ENCODE peak calls at places on chromosomes 12 and 14, in six cellular contexts. One of them, this sample, is unnamed.
A peak's percentile ranks its signal among the peaks of the same experiment; 100 is the strongest.

GRCh38 chr12:130700492-130701401 is 15.4 kb downstream of the RIMBP2 start:
- DNase-seq in mesendoderm: no peak
- DNase-seq in IMR-90: no peak
- DNase-seq in mesenchymal stem cell: no peak
- DNase-seq in H1: peak; percentile 42
- DNase-seq in neuronal stem cell: no peak
- DNase-seq in this sample: peak; percentile 23

GRCh38 chr14:76720382-76720813 is 40.9 kb upstream of the VASH1 start:
- DNase-seq in mesendoderm: peak; percentile 71
- DNase-seq in IMR-90: peak; percentile 38
- DNase-seq in mesenchymal stem cell: peak; percentile 67
- DNase-seq in H1: no peak
- DNase-seq in neuronal stem cell: peak; percentile 30
- DNase-seq in this sample: peak; percentile 61

GRCh38 chr12:10365716-10366433 is 24.0 kb downstream of the KLRK1 start:
- DNase-seq in mesendoderm: peak; percentile 42
- DNase-seq in IMR-90: peak; percentile 33
- DNase-seq in mesenchymal stem cell: peak; percentile 46
- DNase-seq in H1: no peak
- DNase-seq in neuronal stem cell: no peak
- DNase-seq in this sample: no peak

GRCh38 chr12:92550661-92551060 is 152.1 kb upstream of the PLEKHG7 start:
- DNase-seq in mesendoderm: no peak
- DNase-seq in IMR-90: no peak
- DNase-seq in mesenchymal stem cell: no peak
- DNase-seq in H1: no peak
- DNase-seq in neuronal stem cell: no peak
- DNase-seq in this sample: no peak

GRCh38 chr12:77710209-77710608 is 120.5 kb upstream of the NAV3 start:
- DNase-seq in mesendoderm: no peak
- DNase-seq in IMR-90: no peak
- DNase-seq in mesenchymal stem cell: no peak
- DNase-seq in H1: no peak
- DNase-seq in neuronal stem cell: no peak
- DNase-seq in this sample: no peak

GRCh38 chr14:103597623-103598372 is 31.2 kb upstream of the KLC1 start:
- DNase-seq in mesendoderm: peak; percentile 42
- DNase-seq in IMR-90: peak; percentile 95
- DNase-seq in mesenchymal stem cell: peak; percentile 87
- DNase-seq in H1: no peak
- DNase-seq in neuronal stem cell: no peak
- DNase-seq in this sample: no peak

GRCh38 chr14:24351517-24351916 is 11.7 kb upstream of the RIPK3 start:
- DNase-seq in mesendoderm: no peak
- DNase-seq in IMR-90: peak; percentile 43
- DNase-seq in mesenchymal stem cell: peak; percentile 56
- DNase-seq in H1: no peak
- DNase-seq in neuronal stem cell: no peak
- DNase-seq in this sample: no peak

GRCh38 chr12:54984602-54985376 is at the start of gene TESPA1:
- DNase-seq in mesendoderm: peak; percentile 8
- DNase-seq in IMR-90: no peak
- DNase-seq in mesenchymal stem cell: no peak
- DNase-seq in H1: no peak
- DNase-seq in neuronal stem cell: no peak
- DNase-seq in this sample: no peak

GRCh38 chr12:122350444-122350843 is 72.0 kb downstream of the CLIP1 start:
- DNase-seq in mesendoderm: no peak
- DNase-seq in IMR-90: peak; percentile 75
- DNase-seq in mesenchymal stem cell: no peak
- DNase-seq in H1: no peak
- DNase-seq in neuronal stem cell: no peak
- DNase-seq in this sample: no peak

GRCh38 chr12:75603475-75603874 is 92.1 kb upstream of the KRR1 start:
- DNase-seq in mesendoderm: no peak
- DNase-seq in IMR-90: no peak
- DNase-seq in mesenchymal stem cell: no peak
- DNase-seq in H1: no peak
- DNase-seq in neuronal stem cell: no peak
- DNase-seq in this sample: no peak

GRCh38 chr12:62683724-62684501 is 217.3 kb downstream of the MON2 start:
- DNase-seq in mesendoderm: peak; percentile 36
- DNase-seq in IMR-90: peak; percentile 30
- DNase-seq in mesenchymal stem cell: no peak
- DNase-seq in H1: no peak
- DNase-seq in neuronal stem cell: no peak
- DNase-seq in this sample: no peak

GRCh38 chr12:132064641-132065040 is 79.5 kb downstream of the DDX51 start:
- DNase-seq in mesendoderm: no peak
- DNase-seq in IMR-90: no peak
- DNase-seq in mesenchymal stem cell: no peak
- DNase-seq in H1: no peak
- DNase-seq in neuronal stem cell: no peak
- DNase-seq in this sample: no peak

GRCh38 chr12:132557969-132558856 is 52.2 kb downstream of the LRCOL1 start:
- DNase-seq in mesendoderm: peak; percentile 28
- DNase-seq in IMR-90: no peak
- DNase-seq in mesenchymal stem cell: no peak
- DNase-seq in H1: no peak
- DNase-seq in neuronal stem cell: no peak
- DNase-seq in this sample: no peak

GRCh38 chr14:101231828-101232227 is 328.3 kb upstream of the RTL1 start:
- DNase-seq in mesendoderm: no peak
- DNase-seq in IMR-90: no peak
- DNase-seq in mesenchymal stem cell: no peak
- DNase-seq in H1: peak; percentile 26
- DNase-seq in neuronal stem cell: no peak
- DNase-seq in this sample: peak; percentile 8

GRCh38 chr12:57166971-57167371 is 19.6 kb upstream of the LRP1-AS start:
- DNase-seq in mesendoderm: no peak
- DNase-seq in IMR-90: peak; percentile 90
- DNase-seq in mesenchymal stem cell: peak; percentile 67
- DNase-seq in H1: no peak
- DNase-seq in neuronal stem cell: no peak
- DNase-seq in this sample: no peak

GRCh38 chr12:46946137-46946536 is 120.3 kb upstream of the SLC38A4 start:
- DNase-seq in mesendoderm: no peak
- DNase-seq in IMR-90: peak; percentile 95
- DNase-seq in mesenchymal stem cell: peak; percentile 57
- DNase-seq in H1: no peak
- DNase-seq in neuronal stem cell: no peak
- DNase-seq in this sample: no peak

GRCh38 chr14:71418591-71419245 is 511.5 kb downstream of the PCNX1 start:
- DNase-seq in mesendoderm: no peak
- DNase-seq in IMR-90: no peak
- DNase-seq in mesenchymal stem cell: no peak
- DNase-seq in H1: no peak
- DNase-seq in neuronal stem cell: no peak
- DNase-seq in this sample: no peak

GRCh38 chr12:131511391-131511802 is 199.5 kb upstream of the SFSWAP start:
- DNase-seq in mesendoderm: peak; percentile 68
- DNase-seq in IMR-90: no peak
- DNase-seq in mesenchymal stem cell: no peak
- DNase-seq in H1: no peak
- DNase-seq in neuronal stem cell: no peak
- DNase-seq in this sample: peak; percentile 58

GRCh38 chr14:95318870-95319311 is 817 bp downstream of the CLMN start:
- DNase-seq in mesendoderm: no peak
- DNase-seq in IMR-90: no peak
- DNase-seq in mesenchymal stem cell: no peak
- DNase-seq in H1: no peak
- DNase-seq in neuronal stem cell: no peak
- DNase-seq in this sample: peak; percentile 51

GRCh38 chr14:64721899-64722298 is 17.7 kb downstream of the PLEKHG3 start:
- DNase-seq in mesendoderm: no peak
- DNase-seq in IMR-90: no peak
- DNase-seq in mesenchymal stem cell: no peak
- DNase-seq in H1: no peak
- DNase-seq in neuronal stem cell: no peak
- DNase-seq in this sample: no peak

GRCh38 chr12:3662516-3662915 is 90.4 kb downstream of the CRACR2A start:
- DNase-seq in mesendoderm: no peak
- DNase-seq in IMR-90: no peak
- DNase-seq in mesenchymal stem cell: peak; percentile 15
- DNase-seq in H1: no peak
- DNase-seq in neuronal stem cell: no peak
- DNase-seq in this sample: no peak

GRCh38 chr12:116372815-116373214 is 95.3 kb upstream of the MED13L start:
- DNase-seq in mesendoderm: no peak
- DNase-seq in IMR-90: no peak
- DNase-seq in mesenchymal stem cell: peak; percentile 56
- DNase-seq in H1: no peak
- DNase-seq in neuronal stem cell: no peak
- DNase-seq in this sample: no peak

DNA sequence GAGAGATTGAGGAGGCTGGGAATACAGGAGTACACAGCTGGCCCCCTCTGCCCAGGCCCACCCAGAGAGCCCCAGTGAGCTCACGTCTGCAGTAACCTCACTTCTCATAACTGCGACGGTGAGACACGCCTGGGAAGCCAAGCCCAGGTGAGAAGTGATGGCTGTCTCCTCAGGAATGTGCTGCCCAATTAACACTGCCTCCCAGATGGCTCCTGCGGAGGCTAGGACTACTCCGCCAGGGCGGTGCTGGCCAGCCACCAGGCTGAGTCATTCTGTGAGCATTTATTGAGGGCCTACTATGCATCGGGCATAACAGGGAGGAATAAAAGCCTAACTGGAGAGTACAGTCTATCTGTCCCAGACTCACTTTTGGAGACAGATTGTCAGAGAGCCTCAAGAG is 9.3 kb upstream of the TMEM106C start:
- DNase-seq in mesendoderm: peak; percentile 84
- DNase-seq in IMR-90: no peak
- DNase-seq in mesenchymal stem cell: no peak
- DNase-seq in H1: no peak
- DNase-seq in neuronal stem cell: no peak
- DNase-seq in this sample: no peak
- H2BK5ac ChIP-seq in mesendoderm: no peak overlapping the region
- H2BK5ac ChIP-seq in IMR-90: no peak overlapping the region
- H2BK5ac ChIP-seq in mesenchymal stem cell: no peak overlapping the region
- H2BK5ac ChIP-seq in H1: no peak overlapping the region
- H2BK5ac ChIP-seq in neuronal stem cell: no peak overlapping the region
- H2BK5ac ChIP-seq in this sample: no peak overlapping the region

GRCh38 chr14:88325883-88326282 is 2.8 kb upstream of the KCNK10 start:
- DNase-seq in mesendoderm: no peak
- DNase-seq in IMR-90: no peak
- DNase-seq in mesenchymal stem cell: no peak
- DNase-seq in H1: no peak
- DNase-seq in neuronal stem cell: no peak
- DNase-seq in this sample: no peak

GRCh38 chr14:88321692-88322504 is 1.2 kb downstream of the KCNK10 start:
- DNase-seq in mesendoderm: peak; percentile 12
- DNase-seq in IMR-90: no peak
- DNase-seq in mesenchymal stem cell: no peak
- DNase-seq in H1: peak; percentile 47
- DNase-seq in neuronal stem cell: no peak
- DNase-seq in this sample: peak; percentile 35

GRCh38 chr14:88323520-88324199 is 591 bp upstream of the KCNK10 start:
- DNase-seq in mesendoderm: peak; percentile 52
- DNase-seq in IMR-90: peak; percentile 1
- DNase-seq in mesenchymal stem cell: peak; percentile 1
- DNase-seq in H1: peak; percentile 74
- DNase-seq in neuronal stem cell: no peak
- DNase-seq in this sample: peak; percentile 64

GRCh38 chr14:88323086-88323519 is at the start of gene KCNK10:
- DNase-seq in mesendoderm: no peak
- DNase-seq in IMR-90: no peak
- DNase-seq in mesenchymal stem cell: no peak
- DNase-seq in H1: peak; percentile 54
- DNase-seq in neuronal stem cell: no peak
- DNase-seq in this sample: peak; percentile 36

GRCh38 chr14:88322505-88323085 is 474 bp downstream of the KCNK10 start:
- DNase-seq in mesendoderm: no peak
- DNase-seq in IMR-90: no peak
- DNase-seq in mesenchymal stem cell: no peak
- DNase-seq in H1: peak; percentile 45
- DNase-seq in neuronal stem cell: no peak
- DNase-seq in this sample: no peak
- H4K8ac ChIP-seq in mesendoderm: no peak overlapping the region
- H4K8ac ChIP-seq in IMR-90: no peak overlapping the region
- H4K8ac ChIP-seq in mesenchymal stem cell: no peak overlapping the region
- H4K8ac ChIP-seq in H1: no peak overlapping the region
- H4K8ac ChIP-seq in neuronal stem cell: no peak overlapping the region
- H4K8ac ChIP-seq in this sample: no peak overlapping the region

DNA sequence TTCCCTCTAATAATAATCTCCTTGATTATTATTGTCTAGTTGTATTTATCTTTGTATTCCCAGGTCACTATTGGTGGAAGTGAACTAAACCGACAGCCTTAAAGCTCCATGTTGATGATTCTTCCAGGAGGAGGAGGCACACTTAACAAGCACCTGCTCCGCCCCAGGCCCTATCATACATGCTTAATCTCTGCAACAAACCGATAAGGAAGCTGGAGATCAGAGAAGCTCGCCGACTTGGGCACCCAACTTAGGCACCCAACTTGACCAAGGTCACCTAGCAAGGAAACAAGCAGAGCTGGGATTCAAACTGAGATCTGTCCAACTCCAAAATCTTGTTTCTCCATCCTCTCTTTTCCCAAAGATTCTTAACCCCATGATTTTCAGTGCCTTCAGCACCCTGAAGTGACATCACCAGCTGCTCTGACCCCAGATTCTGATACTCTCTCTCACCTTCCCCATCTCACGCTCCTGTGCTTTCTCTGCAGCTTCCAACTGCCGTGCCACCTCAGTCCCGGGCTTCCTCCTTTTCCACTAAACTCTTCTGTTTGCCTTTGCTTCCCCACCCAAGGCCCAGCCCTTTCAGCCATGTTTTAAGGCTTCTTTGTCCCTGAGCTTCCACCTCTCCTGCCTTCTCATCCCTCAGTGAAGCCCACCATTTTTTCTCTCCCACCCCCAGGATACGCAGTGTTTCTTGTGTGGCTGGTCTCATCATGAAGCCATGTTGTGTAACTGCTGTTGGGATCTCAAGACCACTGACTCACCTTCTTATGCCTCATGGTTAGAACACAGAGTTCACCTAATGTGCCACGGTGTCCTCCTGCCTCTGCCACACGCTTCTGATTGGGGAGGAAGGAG is 6.6 kb upstream of the KRT18 start:
- DNase-seq in mesendoderm: no peak
- DNase-seq in IMR-90: peak; percentile 45
- DNase-seq in mesenchymal stem cell: no peak
- DNase-seq in H1: no peak
- DNase-seq in neuronal stem cell: no peak
- DNase-seq in this sample: no peak
- H2BK5ac ChIP-seq in mesendoderm: peak overlapping the region; percentile 47
- H2BK5ac ChIP-seq in IMR-90: no peak overlapping the region
- H2BK5ac ChIP-seq in mesenchymal stem cell: no peak overlapping the region
- H2BK5ac ChIP-seq in H1: peak overlapping the region; percentile 38
- H2BK5ac ChIP-seq in neuronal stem cell: no peak overlapping the region
- H2BK5ac ChIP-seq in this sample: no peak overlapping the region

GRCh38 chr14:53723221-53723620 is 233.4 kb downstream of the BMP4 start:
- DNase-seq in mesendoderm: no peak
- DNase-seq in IMR-90: no peak
- DNase-seq in mesenchymal stem cell: no peak
- DNase-seq in H1: no peak
- DNase-seq in neuronal stem cell: no peak
- DNase-seq in this sample: no peak
- H4K8ac ChIP-seq in mesendoderm: no peak overlapping the region
- H4K8ac ChIP-seq in IMR-90: no peak overlapping the region
- H4K8ac ChIP-seq in mesenchymal stem cell: no peak overlapping the region
- H4K8ac ChIP-seq in H1: no peak overlapping the region
- H4K8ac ChIP-seq in neuronal stem cell: no peak overlapping the region
- H4K8ac ChIP-seq in this sample: no peak overlapping the region